ENCODE peak calls at places on chromosome 5, in six cellular contexts. T, L, G, N, W and E are unnamed samples.

GRCh38 chr5:59759600-59760357 is 133.7 kb downstream of the PDE4D start:
- DNase-seq in L (no peak), W (no peak), N (no peak), T (no peak), G (no peak), E (no peak)

GRCh38 chr5:176492431-176492830 is 44.2 kb downstream of the FAF2 start:
- DNase-seq in W (no peak), T (no peak), N (no peak), L (no peak), G (no peak), E (peak; percentile 32)

GRCh38 chr5:143019157-143019556 is 249.0 kb downstream of the ARHGAP26 start:
- DNase-seq in L (no peak), G (no peak), W (no peak), T (no peak), N (no peak), E (no peak)

GRCh38 chr5:100676807-100677631 is 141.8 kb downstream of the FAM174A start:
- DNase-seq in T (no peak), G (no peak), L (no peak), W (no peak), N (no peak), E (no peak)

GRCh38 chr5:179906795-179907569 is 715 bp downstream of the TBC1D9B start:
- DNase-seq in G (peak; percentile 69), W (no peak), T (peak; percentile 59), L (peak; percentile 69), N (no peak), E (no peak)

GRCh38 chr5:80540691-80541090 is 29.4 kb downstream of the ANKRD34B start:
- DNase-seq in L (no peak), W (no peak), T (no peak), G (no peak), N (no peak), E (no peak)

GRCh38 chr5:82347213-82347947 is 69.2 kb upstream of the RPS23 start:
- DNase-seq in T (no peak), N (no peak), L (no peak), G (no peak), W (no peak), E (peak; percentile 55)

GRCh38 chr5:45101146-45101545 is 292.4 kb downstream of the MRPS30 start:
- DNase-seq in N (no peak), L (no peak), G (no peak), T (no peak), W (no peak), E (no peak)

GRCh38 chr5:124752854-124753720 is 6.6 kb upstream of the ZNF608 start:
- DNase-seq in L (no peak), T (no peak), G (no peak), N (no peak), W (no peak), E (no peak)

GRCh38 chr5:172005708-172006377 is 595 bp downstream of the FBXW11 start:
- DNase-seq in L (peak; percentile 69), N (peak; percentile 24), T (peak; percentile 59), W (peak; percentile 71), G (peak; percentile 65), E (no peak)

GRCh38 chr5:111002036-111002435 is 69.5 kb upstream of the TSLP start:
- DNase-seq in W (no peak), N (no peak), L (no peak), G (no peak), T (no peak), E (no peak)

GRCh38 chr5:80757290-80757689 is 102.5 kb upstream of the DHFR start:
- DNase-seq in T (no peak), W (no peak), N (no peak), L (no peak), G (no peak), E (no peak)

GRCh38 chr5:27191786-27192505 is 153.6 kb upstream of the CDH9 start:
- DNase-seq in W (no peak), G (no peak), L (no peak), N (no peak), T (no peak), E (no peak)

GRCh38 chr5:111930407-111930806 is 173.4 kb upstream of the NREP start:
- DNase-seq in G (no peak), W (no peak), T (no peak), L (no peak), N (no peak), E (peak; percentile 10)

GRCh38 chr5:147986134-147986757 is 77.5 kb upstream of the SPINK5 start:
- DNase-seq in L (no peak), W (no peak), N (no peak), G (no peak), T (no peak), E (no peak)

GRCh38 chr5:113452941-113453340 is 18.2 kb upstream of the TSSK1B start:
- DNase-seq in G (no peak), W (no peak), T (no peak), N (no peak), L (no peak), E (no peak)

GRCh38 chr5:68656936-68657857 is 436.6 kb upstream of the SLC30A5 start:
- DNase-seq in T (no peak), N (no peak), L (no peak), W (no peak), G (no peak), E (no peak)

GRCh38 chr5:126965061-126965475 is 65.3 kb downstream of the MARCHF3 start:
- DNase-seq in W (no peak), G (no peak), T (no peak), N (no peak), L (no peak), E (peak; percentile 92)

GRCh38 chr5:149561848-149562247 is 10.6 kb upstream of the CSNK1A1 start:
- DNase-seq in T (peak; percentile 80), L (no peak), W (no peak), N (peak; percentile 34), G (no peak), E (peak; percentile 96)

GRCh38 chr5:78362220-78362619 is 1.8 kb downstream of the SCAMP1 start:
- DNase-seq in L (no peak), G (no peak), W (no peak), N (no peak), T (no peak), E (no peak)

GRCh38 chr5:78361226-78361993 is 993 bp downstream of the SCAMP1 start:
- DNase-seq in W (no peak), G (no peak), N (peak; percentile 66), T (peak; percentile 70), L (peak; percentile 50), E (peak; percentile 26)

GRCh38 chr5:78364005-78364404 is 3.6 kb downstream of the SCAMP1 start:
- DNase-seq in W (no peak), G (no peak), T (no peak), N (no peak), L (no peak), E (no peak)

GRCh38 chr5:78359831-78360673 is at the start of gene SCAMP1:
- DNase-seq in G (peak; percentile 99), N (peak; percentile 91), W (peak; percentile 96), T (peak; percentile 94), L (peak; percentile 95), E (peak; percentile 86)

GRCh38 chr5:78360674-78361225 is 333 bp downstream of the SCAMP1 start:
- DNase-seq in N (peak; percentile 37), G (peak; percentile 72), W (peak; percentile 73), T (peak; percentile 31), L (no peak), E (no peak)
- TF ChIP-seq CTCF in N (no peak), G (no peak), W (no peak), T (no peak), L (no peak), E (no peak)

GRCh38 chr5:140175367-140176027 is 509 bp downstream of the CYSTM1 start:
- DNase-seq in T (peak; percentile 87), G (no peak), L (peak; percentile 87), W (peak; percentile 80), N (peak; percentile 80), E (peak; percentile 50)
- TF ChIP-seq CTCF in T (peak; percentile 26), G (no peak), L (peak; percentile 27), W (peak; percentile 43), N (peak; percentile 39), E (peak; percentile 41)

GRCh38 chr5:132746592-132747063 is 598 bp upstream of the CCNI2 start:
- DNase-seq in N (no peak), G (no peak), L (peak; percentile 70), W (no peak), T (no peak), E (no peak)
- TF ChIP-seq CTCF in N (peak; percentile 40), G (peak; percentile 80), L (peak; percentile 66), W (peak; percentile 32), T (peak; percentile 27), E (no peak)

DNA sequence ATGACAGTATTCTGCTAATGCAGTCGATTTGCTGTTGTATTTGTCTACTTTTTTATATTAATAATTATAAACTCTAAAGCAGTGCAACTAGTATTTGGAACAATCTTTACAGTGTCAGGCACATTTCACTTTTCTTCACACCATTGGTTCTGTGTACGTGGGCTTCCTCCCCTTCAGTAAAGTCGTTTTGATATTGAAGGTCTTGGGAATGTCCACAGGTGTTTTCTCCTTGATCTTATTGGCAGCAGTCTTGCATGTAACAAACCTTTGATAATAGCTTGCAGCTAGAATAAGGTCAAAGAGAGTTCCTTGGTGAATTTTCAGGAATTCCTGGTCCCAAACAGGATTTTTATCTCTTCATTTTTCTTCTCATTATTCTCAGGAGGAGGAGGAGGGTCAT is 12.2 kb downstream of the DDX4 start:
- DNase-seq in W (no peak), N (no peak), G (no peak), L (no peak), T (no peak), E (no peak)
- TF ChIP-seq CTCF in W (no peak), N (no peak), G (no peak), L (no peak), T (no peak), E (no peak)

GRCh38 chr5:95730730-95731570 is at the start of gene RHOBTB3:
- DNase-seq in N (peak; percentile 91), G (peak; percentile 84), L (peak; percentile 89), T (peak; percentile 95), W (peak; percentile 89), E (peak; percentile 87)
- TF ChIP-seq CTCF in N (no peak), G (no peak), L (no peak), T (no peak), W (no peak), E (no peak)

GRCh38 chr5:29720954-29721353 is 1472.5 kb upstream of the CDH6 start:
- DNase-seq in G (no peak), N (no peak), W (no peak), T (peak; percentile 5), L (no peak), E (no peak)
- TF ChIP-seq CTCF in G (no peak), N (no peak), W (no peak), T (no peak), L (no peak), E (no peak)